ENCODE peak calls at places on chromosomes 3 and 15, in nine cellular contexts. Z is T-helper 9 cell; E is fibroblast of the conjunctiva; B is B cell; O is AG09309; Q is body of pancreas; W is activated effector memory CD4-positive, alpha-beta T cell treated with Interleukin-2 at 50 U/mL for 16 hours; X is breast epithelium; V is mesothelial cell of epicardium. K is an unnamed sample.

GRCh38 chr3:39109086-39109485 is 1.6 kb downstream of the TTC21A start:
- DNase-seq in Z (no peak), E (no peak), B (no peak), O (no peak), Q (no peak), W (no peak), X (no peak), V (no peak), K (no peak)

GRCh38 chr3:13069495-13069894 is 3.7 kb downstream of the IQSEC1 start:
- DNase-seq in Z (peak), E (no peak), B (peak), O (no peak), Q (no peak), W (peak), X (no peak), V (no peak), K (no peak)

GRCh38 chr3:141020139-141020940 is 30.8 kb upstream of the SPSB4 start:
- DNase-seq in Z (no peak), E (no peak), B (no peak), O (no peak), Q (no peak), W (no peak), X (no peak), V (no peak), K (no peak)

GRCh38 chr15:22930782-22931484 is 49.2 kb downstream of the CYFIP1 start:
- DNase-seq in Z (no peak), E (no peak), B (no peak), O (no peak), Q (peak), W (no peak), X (peak), V (no peak), K (no peak)

GRCh38 chr3:122977645-122978466 is 49.7 kb downstream of the SEMA5B start:
- DNase-seq in Z (no peak), E (peak), B (no peak), O (no peak), Q (peak), W (no peak), X (no peak), V (peak), K (no peak)

GRCh38 chr3:177946515-177946914 is 589.7 kb upstream of the KCNMB2 start:
- DNase-seq in Z (no peak), E (no peak), B (no peak), O (no peak), Q (no peak), W (no peak), X (no peak), V (no peak), K (no peak)

GRCh38 chr3:105846809-105847208 is 22.0 kb downstream of the CBLB start:
- DNase-seq in Z (no peak), E (no peak), B (no peak), O (no peak), Q (no peak), W (no peak), X (no peak), V (no peak), K (no peak)

GRCh38 chr3:106338582-106339219 is 469.9 kb upstream of the CBLB start:
- DNase-seq in Z (no peak), E (no peak), B (no peak), O (no peak), Q (no peak), W (no peak), X (no peak), V (no peak), K (no peak)

GRCh38 chr3:4508048-4508981 is 15.2 kb downstream of the ITPR1 start:
- DNase-seq in Z (no peak), E (no peak), B (no peak), O (no peak), Q (no peak), W (no peak), X (no peak), V (no peak), K (no peak)

GRCh38 chr3:4827767-4828166 is 151.5 kb upstream of the BHLHE40 start:
- DNase-seq in Z (no peak), E (no peak), B (no peak), O (no peak), Q (no peak), W (no peak), X (no peak), V (no peak), K (no peak)

GRCh38 chr3:186180891-186181471 is 72.1 kb upstream of the ETV5 start:
- DNase-seq in Z (no peak), E (no peak), B (no peak), O (no peak), Q (no peak), W (no peak), X (no peak), V (no peak), K (no peak)

GRCh38 chr3:94617312-94617711 is 554.5 kb downstream of the NSUN3 start:
- DNase-seq in Z (no peak), E (no peak), B (no peak), O (no peak), Q (no peak), W (no peak), X (no peak), V (no peak), K (no peak)

GRCh38 chr3:133377396-133377795 is 22.5 kb upstream of the BFSP2 start:
- DNase-seq in Z (no peak), E (peak), B (peak), O (peak), Q (no peak), W (no peak), X (no peak), V (no peak), K (no peak)

GRCh38 chr3:124759666-124760401 is 29.6 kb downstream of the UMPS start:
- DNase-seq in Z (no peak), E (no peak), B (no peak), O (no peak), Q (no peak), W (no peak), X (no peak), V (no peak), K (no peak)

GRCh38 chr15:61715082-61715481 is 345.2 kb downstream of the VPS13C start:
- DNase-seq in Z (no peak), E (no peak), B (no peak), O (no peak), Q (peak), W (no peak), X (no peak), V (no peak), K (no peak)

GRCh38 chr3:107958151-107958550 is 132.7 kb downstream of the CD47 start:
- DNase-seq in Z (no peak), E (no peak), B (no peak), O (no peak), Q (no peak), W (no peak), X (no peak), V (no peak), K (no peak)

GRCh38 chr3:124246366-124246765 is 254.4 kb upstream of the ROPN1 start:
- DNase-seq in Z (no peak), E (no peak), B (no peak), O (no peak), Q (no peak), W (no peak), X (no peak), V (no peak), K (no peak)

GRCh38 chr15:26280281-26280680 is 417.2 kb upstream of the ATP10A start:
- DNase-seq in Z (no peak), E (no peak), B (no peak), O (no peak), Q (no peak), W (no peak), X (no peak), V (no peak), K (no peak)